ENCODE peak calls at places on chromosome X, in seven cellular contexts. One of them, this sample, is unnamed.

GRCh38 chrX:1491851-1492349 is 39.2 kb upstream of the ASMTL start:
- DNase-seq in heart left ventricle: no peak
- DNase-seq in PC-9: peak; percentile 55
- DNase-seq in ovary: no peak
- DNase-seq in body of pancreas: no peak
- DNase-seq in GM23248: peak; percentile 14
- DNase-seq in aorta: no peak
- DNase-seq in this sample: no peak

GRCh38 chrX:18649498-18649951 is 22.4 kb downstream of the RS1 start:
- DNase-seq in PC-9: no peak
- DNase-seq in ovary: no peak
- DNase-seq in heart left ventricle: no peak
- DNase-seq in GM23248: no peak
- DNase-seq in aorta: no peak
- DNase-seq in body of pancreas: no peak
- DNase-seq in this sample: no peak

GRCh38 chrX:112841820-112842157 is 1.2 kb upstream of the AMOT start:
- DNase-seq in PC-9: no peak
- DNase-seq in ovary: no peak
- DNase-seq in aorta: no peak
- DNase-seq in heart left ventricle: no peak
- DNase-seq in body of pancreas: no peak
- DNase-seq in GM23248: no peak
- DNase-seq in this sample: no peak

GRCh38 chrX:30513284-30513683 is 64.3 kb downstream of the TASL start:
- DNase-seq in PC-9: no peak
- DNase-seq in aorta: no peak
- DNase-seq in ovary: no peak
- DNase-seq in heart left ventricle: no peak
- DNase-seq in GM23248: peak; percentile 12
- DNase-seq in body of pancreas: no peak
- DNase-seq in this sample: no peak

GRCh38 chrX:150664290-150664689 is 28.9 kb upstream of the MTMR1 start:
- DNase-seq in PC-9: no peak
- DNase-seq in body of pancreas: peak; percentile 86
- DNase-seq in heart left ventricle: peak; percentile 58
- DNase-seq in GM23248: no peak
- DNase-seq in ovary: no peak
- DNase-seq in aorta: no peak
- DNase-seq in this sample: no peak

GRCh38 chrX:96889726-96890125 is 6.0 kb downstream of the RPA4 start:
- DNase-seq in aorta: no peak
- DNase-seq in ovary: no peak
- DNase-seq in heart left ventricle: no peak
- DNase-seq in PC-9: no peak
- DNase-seq in GM23248: no peak
- DNase-seq in body of pancreas: no peak
- DNase-seq in this sample: no peak

GRCh38 chrX:50812995-50813842 is 775 bp downstream of the SHROOM4 start:
- DNase-seq in aorta: peak; percentile 57
- DNase-seq in PC-9: no peak
- DNase-seq in ovary: peak; percentile 29
- DNase-seq in body of pancreas: peak; percentile 34
- DNase-seq in heart left ventricle: peak; percentile 53
- DNase-seq in GM23248: peak; percentile 77
- DNase-seq in this sample: peak; percentile 73

GRCh38 chrX:2425281-2426071 is 75.3 kb downstream of the DHRSX start:
- DNase-seq in GM23248: no peak
- DNase-seq in aorta: no peak
- DNase-seq in PC-9: no peak
- DNase-seq in body of pancreas: no peak
- DNase-seq in heart left ventricle: no peak
- DNase-seq in ovary: no peak
- DNase-seq in this sample: no peak

GRCh38 chrX:25277574-25277973 is 261.8 kb upstream of the ARX start:
- DNase-seq in aorta: no peak
- DNase-seq in heart left ventricle: no peak
- DNase-seq in GM23248: no peak
- DNase-seq in body of pancreas: no peak
- DNase-seq in ovary: no peak
- DNase-seq in PC-9: no peak
- DNase-seq in this sample: no peak

GRCh38 chrX:150977411-150978162 is 5.5 kb upstream of the HMGB3 start:
- DNase-seq in PC-9: no peak
- DNase-seq in heart left ventricle: no peak
- DNase-seq in ovary: no peak
- DNase-seq in body of pancreas: no peak
- DNase-seq in aorta: no peak
- DNase-seq in GM23248: no peak
- DNase-seq in this sample: no peak

GRCh38 chrX:1518512-1518911 is 18.5 kb downstream of the P2RY8 start:
- DNase-seq in aorta: no peak
- DNase-seq in body of pancreas: no peak
- DNase-seq in ovary: no peak
- DNase-seq in heart left ventricle: no peak
- DNase-seq in PC-9: no peak
- DNase-seq in GM23248: no peak
- DNase-seq in this sample: no peak

GRCh38 chrX:149521438-149521837 is 16.3 kb upstream of the IDS start:
- DNase-seq in ovary: no peak
- DNase-seq in PC-9: no peak
- DNase-seq in body of pancreas: no peak
- DNase-seq in aorta: no peak
- DNase-seq in GM23248: no peak
- DNase-seq in heart left ventricle: no peak
- DNase-seq in this sample: no peak

GRCh38 chrX:45850197-45850774 is 649.6 kb upstream of the DIPK2B start:
- DNase-seq in GM23248: peak; percentile 27
- DNase-seq in ovary: peak; percentile 16
- DNase-seq in aorta: no peak
- DNase-seq in heart left ventricle: no peak
- DNase-seq in PC-9: no peak
- DNase-seq in body of pancreas: no peak
- DNase-seq in this sample: no peak

GRCh38 chrX:47311857-47312774 is 58.3 kb upstream of the ZNF157 start:
- DNase-seq in ovary: peak; percentile 47
- DNase-seq in GM23248: peak; percentile 79
- DNase-seq in PC-9: peak; percentile 40
- DNase-seq in heart left ventricle: peak; percentile 30
- DNase-seq in body of pancreas: peak; percentile 68
- DNase-seq in aorta: no peak
- DNase-seq in this sample: no peak

GRCh38 chrX:94695910-94696309 is 1021.9 kb downstream of the FAM133A start:
- DNase-seq in PC-9: no peak
- DNase-seq in body of pancreas: no peak
- DNase-seq in aorta: no peak
- DNase-seq in heart left ventricle: no peak
- DNase-seq in ovary: no peak
- DNase-seq in GM23248: no peak
- DNase-seq in this sample: no peak

GRCh38 chrX:150697641-150698040 is 4.4 kb downstream of the MTMR1 start:
- DNase-seq in GM23248: no peak
- DNase-seq in ovary: no peak
- DNase-seq in aorta: no peak
- DNase-seq in body of pancreas: no peak
- DNase-seq in PC-9: no peak
- DNase-seq in heart left ventricle: no peak
- DNase-seq in this sample: no peak

GRCh38 chrX:11449613-11450012 is 156.4 kb downstream of the AMELX start:
- DNase-seq in body of pancreas: no peak
- DNase-seq in PC-9: no peak
- DNase-seq in aorta: no peak
- DNase-seq in heart left ventricle: no peak
- DNase-seq in GM23248: no peak
- DNase-seq in ovary: no peak
- DNase-seq in this sample: no peak

GRCh38 chrX:1164322-1165288 is 47.8 kb downstream of the CRLF2 start:
- DNase-seq in body of pancreas: peak; percentile 30
- DNase-seq in GM23248: peak; percentile 24
- DNase-seq in ovary: no peak
- DNase-seq in PC-9: no peak
- DNase-seq in aorta: peak; percentile 60
- DNase-seq in heart left ventricle: no peak
- DNase-seq in this sample: no peak

GRCh38 chrX:42770566-42770965 is 7.4 kb downstream of the PPP1R2C start:
- DNase-seq in GM23248: no peak
- DNase-seq in PC-9: no peak
- DNase-seq in ovary: no peak
- DNase-seq in body of pancreas: no peak
- DNase-seq in aorta: no peak
- DNase-seq in heart left ventricle: no peak
- DNase-seq in this sample: no peak

GRCh38 chrX:47446971-47447370 is 36.1 kb downstream of the ZNF41 start:
- DNase-seq in ovary: no peak
- DNase-seq in GM23248: no peak
- DNase-seq in PC-9: no peak
- DNase-seq in heart left ventricle: no peak
- DNase-seq in body of pancreas: no peak
- DNase-seq in aorta: no peak
- DNase-seq in this sample: no peak

GRCh38 chrX:110284159-110284558 is 33.7 kb downstream of the AMMECR1 start:
- DNase-seq in GM23248: peak; percentile 83
- DNase-seq in aorta: no peak
- DNase-seq in PC-9: peak; percentile 59
- DNase-seq in ovary: no peak
- DNase-seq in heart left ventricle: no peak
- DNase-seq in body of pancreas: no peak
- DNase-seq in this sample: no peak

GRCh38 chrX:130994671-130995070 is 63.5 kb upstream of the ARHGAP36 start:
- DNase-seq in aorta: no peak
- DNase-seq in ovary: no peak
- DNase-seq in GM23248: peak; percentile 41
- DNase-seq in body of pancreas: peak; percentile 17
- DNase-seq in PC-9: no peak
- DNase-seq in heart left ventricle: no peak
- DNase-seq in this sample: no peak

GRCh38 chrX:109826954-109827708 is 94.1 kb upstream of the ACSL4 start:
- DNase-seq in aorta: no peak
- DNase-seq in heart left ventricle: no peak
- DNase-seq in body of pancreas: no peak
- DNase-seq in GM23248: peak; percentile 81
- DNase-seq in PC-9: peak; percentile 73
- DNase-seq in ovary: no peak
- DNase-seq in this sample: no peak

GRCh38 chrX:150205011-150205410 is 158.1 kb upstream of the MAMLD1 start:
- DNase-seq in ovary: no peak
- DNase-seq in body of pancreas: peak; percentile 32
- DNase-seq in GM23248: no peak
- DNase-seq in heart left ventricle: no peak
- DNase-seq in PC-9: no peak
- DNase-seq in aorta: no peak
- DNase-seq in this sample: no peak

GRCh38 chrX:65679071-65679540 is 11.7 kb downstream of the MSN start:
- DNase-seq in body of pancreas: no peak
- DNase-seq in heart left ventricle: peak; percentile 52
- DNase-seq in ovary: no peak
- DNase-seq in GM23248: peak; percentile 63
- DNase-seq in PC-9: peak; percentile 80
- DNase-seq in aorta: no peak
- DNase-seq in this sample: no peak
- H3K27ac ChIP-seq in body of pancreas: peak overlapping the region; percentile 30
- H3K27ac ChIP-seq in heart left ventricle: peak overlapping the region; percentile 88
- H3K27ac ChIP-seq in ovary: peak overlapping the region; percentile 44
- H3K27ac ChIP-seq in GM23248: peak overlapping the region; percentile 86
- H3K27ac ChIP-seq in PC-9: peak overlapping the region; percentile 69
- H3K27ac ChIP-seq in aorta: peak overlapping the region; percentile 77
- H3K27ac ChIP-seq in this sample: peak overlapping the region; percentile 70

GRCh38 chrX:40005290-40006011 is 92.3 kb downstream of the BCOR start:
- DNase-seq in aorta: no peak
- DNase-seq in heart left ventricle: no peak
- DNase-seq in ovary: peak; percentile 50
- DNase-seq in PC-9: no peak
- DNase-seq in body of pancreas: no peak
- DNase-seq in GM23248: no peak
- DNase-seq in this sample: no peak
- H3K4me3 ChIP-seq in aorta: no peak overlapping the region
- H3K4me3 ChIP-seq in heart left ventricle: peak overlapping the region; percentile 21
- H3K4me3 ChIP-seq in ovary: no peak overlapping the region
- H3K4me3 ChIP-seq in PC-9: no peak overlapping the region
- H3K4me3 ChIP-seq in body of pancreas: no peak overlapping the region
- H3K4me3 ChIP-seq in GM23248: no peak overlapping the region
- H3K4me3 ChIP-seq in this sample: peak overlapping the region; percentile 28

DNA sequence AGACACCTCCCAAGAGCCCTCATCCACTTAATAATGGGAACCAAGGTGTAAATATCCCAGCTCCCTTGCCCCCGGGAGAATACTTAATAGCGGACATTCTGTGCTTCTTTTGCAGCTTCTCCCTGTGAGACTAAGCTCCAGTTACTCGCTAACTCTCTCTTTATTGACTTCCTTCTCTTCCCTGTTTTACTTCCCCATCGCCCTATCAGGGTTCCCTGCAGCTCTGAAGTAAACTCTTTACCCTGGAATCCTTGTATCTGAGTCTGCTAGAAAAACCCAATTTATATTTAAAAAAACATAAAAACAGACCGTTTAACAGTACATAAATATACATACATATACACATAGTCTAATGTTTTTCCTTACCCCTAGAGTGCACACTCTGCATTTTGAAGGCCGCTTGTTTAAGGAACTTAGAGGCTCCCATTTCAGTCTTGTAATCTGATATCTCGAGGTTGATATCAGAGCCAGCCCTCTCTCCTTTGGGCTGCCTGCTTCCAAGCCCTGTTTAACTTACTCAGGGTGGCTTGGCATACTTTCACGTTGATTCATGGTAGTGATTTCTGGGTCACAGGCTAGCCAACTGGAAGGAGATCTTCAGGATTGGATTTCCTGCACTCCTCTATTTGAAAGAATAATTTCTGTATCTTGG is 177.4 kb upstream of the SCML1 start:
- DNase-seq in PC-9: peak; percentile 92
- DNase-seq in body of pancreas: peak; percentile 33
- DNase-seq in GM23248: peak; percentile 83
- DNase-seq in ovary: no peak
- DNase-seq in heart left ventricle: no peak
- DNase-seq in aorta: no peak
- DNase-seq in this sample: no peak
- H3K27ac ChIP-seq in PC-9: peak overlapping the region; percentile 90
- H3K27ac ChIP-seq in body of pancreas: no peak overlapping the region
- H3K27ac ChIP-seq in GM23248: peak overlapping the region; percentile 45
- H3K27ac ChIP-seq in ovary: no peak overlapping the region
- H3K27ac ChIP-seq in heart left ventricle: no peak overlapping the region
- H3K27ac ChIP-seq in aorta: no peak overlapping the region
- H3K27ac ChIP-seq in this sample: no peak overlapping the region

DNA sequence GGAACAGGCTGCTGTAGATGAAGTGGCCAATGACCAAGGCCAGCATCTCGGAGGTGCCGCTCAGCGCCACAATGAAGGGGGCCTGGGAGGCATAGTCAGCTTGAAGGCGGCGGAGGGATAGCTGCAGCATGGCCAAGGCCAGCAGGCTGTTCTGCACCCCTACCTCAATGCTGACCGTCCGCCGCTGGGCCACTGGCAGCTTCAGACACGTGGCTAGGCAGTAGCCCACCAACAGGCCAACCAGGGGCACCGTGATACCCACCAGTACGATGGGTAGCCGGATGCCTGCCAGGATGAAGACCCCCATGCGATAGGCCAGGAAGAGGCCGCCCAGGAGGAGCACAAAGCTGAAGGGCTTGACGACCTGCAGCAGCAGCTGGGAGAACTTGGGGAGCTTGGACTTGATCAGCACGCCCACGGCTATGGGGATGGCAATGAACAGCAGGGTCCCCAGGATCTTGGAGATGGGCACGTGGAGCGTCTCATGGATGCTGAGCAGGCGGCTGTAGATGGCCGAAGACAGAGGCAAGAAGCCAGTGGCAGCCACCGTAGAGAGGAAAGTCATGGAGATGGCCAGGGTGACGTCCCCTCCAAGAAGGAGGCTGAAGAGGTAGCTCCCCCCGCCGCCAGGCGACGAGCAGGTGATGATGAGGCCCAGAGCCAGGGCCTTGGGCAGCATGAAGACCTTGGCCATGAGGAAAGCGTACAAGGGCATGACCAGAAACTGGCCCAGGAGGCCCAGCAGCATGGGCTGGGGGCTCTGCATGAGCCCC is 1.3 kb upstream of the UBL4A start:
- DNase-seq in ovary: no peak
- DNase-seq in aorta: no peak
- DNase-seq in body of pancreas: no peak
- DNase-seq in heart left ventricle: no peak
- DNase-seq in PC-9: no peak
- DNase-seq in GM23248: no peak
- DNase-seq in this sample: no peak
- H3K4me3 ChIP-seq in ovary: no peak overlapping the region
- H3K4me3 ChIP-seq in aorta: no peak overlapping the region
- H3K4me3 ChIP-seq in body of pancreas: no peak overlapping the region
- H3K4me3 ChIP-seq in heart left ventricle: no peak overlapping the region
- H3K4me3 ChIP-seq in PC-9: no peak overlapping the region
- H3K4me3 ChIP-seq in GM23248: no peak overlapping the region
- H3K4me3 ChIP-seq in this sample: peak overlapping the region; percentile 74